ENCODE peak calls at places on chromosome 10, in ten cellular contexts. One of them, this sample, is unnamed.

GRCh38 chr10:31620236-31621151 is 301.5 kb downstream of the ZEB1 start:
- DNase-seq in lower leg skin: peak; percentile 75
- DNase-seq in glutamatergic neuron: no peak
- DNase-seq in GM13977: no peak
- DNase-seq in HFF-Myc: peak; percentile 89
- DNase-seq in K562: peak; percentile 14
- DNase-seq in keratinocyte: no peak
- DNase-seq in CD8-positive, alpha-beta T cell: no peak
- DNase-seq in mammary epithelial cell: no peak
- DNase-seq in HL-60: no peak
- DNase-seq in this sample: no peak

GRCh38 chr10:68099736-68100135 is 9.6 kb upstream of the MYPN start:
- DNase-seq in lower leg skin: no peak
- DNase-seq in glutamatergic neuron: no peak
- DNase-seq in GM13977: no peak
- DNase-seq in HFF-Myc: no peak
- DNase-seq in K562: no peak
- DNase-seq in keratinocyte: no peak
- DNase-seq in CD8-positive, alpha-beta T cell: no peak
- DNase-seq in mammary epithelial cell: peak; percentile 42
- DNase-seq in HL-60: no peak
- DNase-seq in this sample: no peak

GRCh38 chr10:29130190-29130673 is 158.6 kb upstream of the LYZL1 start:
- DNase-seq in lower leg skin: no peak
- DNase-seq in glutamatergic neuron: no peak
- DNase-seq in GM13977: peak; percentile 26
- DNase-seq in HFF-Myc: no peak
- DNase-seq in K562: peak; percentile 29
- DNase-seq in keratinocyte: no peak
- DNase-seq in CD8-positive, alpha-beta T cell: no peak
- DNase-seq in mammary epithelial cell: peak; percentile 24
- DNase-seq in HL-60: no peak
- DNase-seq in this sample: no peak

GRCh38 chr10:16828731-16829175 is 11.5 kb upstream of the RSU1 start:
- DNase-seq in lower leg skin: no peak
- DNase-seq in glutamatergic neuron: no peak
- DNase-seq in GM13977: no peak
- DNase-seq in HFF-Myc: peak; percentile 52
- DNase-seq in K562: peak; percentile 12
- DNase-seq in keratinocyte: no peak
- DNase-seq in CD8-positive, alpha-beta T cell: no peak
- DNase-seq in mammary epithelial cell: peak; percentile 43
- DNase-seq in HL-60: no peak
- DNase-seq in this sample: no peak

GRCh38 chr10:86667421-86668181 is 710 bp upstream of the LDB3 start:
- DNase-seq in lower leg skin: no peak
- DNase-seq in glutamatergic neuron: no peak
- DNase-seq in GM13977: no peak
- DNase-seq in HFF-Myc: no peak
- DNase-seq in K562: no peak
- DNase-seq in keratinocyte: no peak
- DNase-seq in CD8-positive, alpha-beta T cell: no peak
- DNase-seq in mammary epithelial cell: no peak
- DNase-seq in HL-60: no peak
- DNase-seq in this sample: no peak

GRCh38 chr10:114179148-114179547 is at the start of gene TDRD1:
- DNase-seq in lower leg skin: no peak
- DNase-seq in glutamatergic neuron: no peak
- DNase-seq in GM13977: no peak
- DNase-seq in HFF-Myc: no peak
- DNase-seq in K562: no peak
- DNase-seq in keratinocyte: no peak
- DNase-seq in CD8-positive, alpha-beta T cell: no peak
- DNase-seq in mammary epithelial cell: no peak
- DNase-seq in HL-60: no peak
- DNase-seq in this sample: no peak

GRCh38 chr10:3036155-3036554 is 31.2 kb upstream of the PFKP start:
- DNase-seq in lower leg skin: no peak
- DNase-seq in glutamatergic neuron: no peak
- DNase-seq in GM13977: peak; percentile 41
- DNase-seq in HFF-Myc: no peak
- DNase-seq in K562: no peak
- DNase-seq in keratinocyte: no peak
- DNase-seq in CD8-positive, alpha-beta T cell: no peak
- DNase-seq in mammary epithelial cell: no peak
- DNase-seq in HL-60: no peak
- DNase-seq in this sample: no peak

GRCh38 chr10:127195571-127196226 is 692 bp downstream of the INSYN2A start:
- DNase-seq in lower leg skin: no peak
- DNase-seq in glutamatergic neuron: peak; percentile 37
- DNase-seq in GM13977: no peak
- DNase-seq in HFF-Myc: no peak
- DNase-seq in K562: no peak
- DNase-seq in keratinocyte: no peak
- DNase-seq in CD8-positive, alpha-beta T cell: no peak
- DNase-seq in mammary epithelial cell: peak; percentile 17
- DNase-seq in HL-60: no peak
- DNase-seq in this sample: no peak

GRCh38 chr10:71419002-71419540 is 22.4 kb downstream of the CDH23 start:
- DNase-seq in lower leg skin: no peak
- DNase-seq in glutamatergic neuron: no peak
- DNase-seq in GM13977: no peak
- DNase-seq in HFF-Myc: no peak
- DNase-seq in K562: no peak
- DNase-seq in keratinocyte: no peak
- DNase-seq in CD8-positive, alpha-beta T cell: no peak
- DNase-seq in mammary epithelial cell: no peak
- DNase-seq in HL-60: no peak
- DNase-seq in this sample: no peak
- TF ChIP-seq CTCF in lower leg skin: no peak
- TF ChIP-seq CTCF in glutamatergic neuron: no peak
- TF ChIP-seq CTCF in GM13977: no peak
- TF ChIP-seq CTCF in HFF-Myc: no peak
- TF ChIP-seq CTCF in K562: no peak
- TF ChIP-seq CTCF in keratinocyte: no peak
- TF ChIP-seq CTCF in CD8-positive, alpha-beta T cell: no peak
- TF ChIP-seq CTCF in mammary epithelial cell: no peak
- TF ChIP-seq CTCF in HL-60: no peak
- TF ChIP-seq CTCF in this sample: no peak

GRCh38 chr10:119598397-119598796 is 1.6 kb upstream of the TIAL1 start:
- DNase-seq in lower leg skin: no peak
- DNase-seq in glutamatergic neuron: no peak
- DNase-seq in GM13977: no peak
- DNase-seq in HFF-Myc: no peak
- DNase-seq in K562: no peak
- DNase-seq in keratinocyte: no peak
- DNase-seq in CD8-positive, alpha-beta T cell: no peak
- DNase-seq in mammary epithelial cell: no peak
- DNase-seq in HL-60: no peak
- DNase-seq in this sample: no peak

GRCh38 chr10:119595715-119596515 is 849 bp downstream of the TIAL1 start:
- DNase-seq in lower leg skin: peak; percentile 30
- DNase-seq in glutamatergic neuron: peak; percentile 31
- DNase-seq in GM13977: peak; percentile 60
- DNase-seq in HFF-Myc: no peak
- DNase-seq in K562: peak; percentile 47
- DNase-seq in keratinocyte: no peak
- DNase-seq in CD8-positive, alpha-beta T cell: peak; percentile 62
- DNase-seq in mammary epithelial cell: peak; percentile 34
- DNase-seq in HL-60: peak; percentile 48
- DNase-seq in this sample: peak; percentile 53

GRCh38 chr10:119597405-119598186 is 832 bp upstream of the TIAL1 start:
- DNase-seq in lower leg skin: no peak
- DNase-seq in glutamatergic neuron: no peak
- DNase-seq in GM13977: peak; percentile 46
- DNase-seq in HFF-Myc: no peak
- DNase-seq in K562: no peak
- DNase-seq in keratinocyte: no peak
- DNase-seq in CD8-positive, alpha-beta T cell: no peak
- DNase-seq in mammary epithelial cell: no peak
- DNase-seq in HL-60: no peak
- DNase-seq in this sample: no peak

GRCh38 chr10:119595134-119595714 is 1.5 kb downstream of the TIAL1 start:
- DNase-seq in lower leg skin: no peak
- DNase-seq in glutamatergic neuron: no peak
- DNase-seq in GM13977: no peak
- DNase-seq in HFF-Myc: no peak
- DNase-seq in K562: peak; percentile 24
- DNase-seq in keratinocyte: no peak
- DNase-seq in CD8-positive, alpha-beta T cell: no peak
- DNase-seq in mammary epithelial cell: peak; percentile 60
- DNase-seq in HL-60: no peak
- DNase-seq in this sample: no peak

DNA sequence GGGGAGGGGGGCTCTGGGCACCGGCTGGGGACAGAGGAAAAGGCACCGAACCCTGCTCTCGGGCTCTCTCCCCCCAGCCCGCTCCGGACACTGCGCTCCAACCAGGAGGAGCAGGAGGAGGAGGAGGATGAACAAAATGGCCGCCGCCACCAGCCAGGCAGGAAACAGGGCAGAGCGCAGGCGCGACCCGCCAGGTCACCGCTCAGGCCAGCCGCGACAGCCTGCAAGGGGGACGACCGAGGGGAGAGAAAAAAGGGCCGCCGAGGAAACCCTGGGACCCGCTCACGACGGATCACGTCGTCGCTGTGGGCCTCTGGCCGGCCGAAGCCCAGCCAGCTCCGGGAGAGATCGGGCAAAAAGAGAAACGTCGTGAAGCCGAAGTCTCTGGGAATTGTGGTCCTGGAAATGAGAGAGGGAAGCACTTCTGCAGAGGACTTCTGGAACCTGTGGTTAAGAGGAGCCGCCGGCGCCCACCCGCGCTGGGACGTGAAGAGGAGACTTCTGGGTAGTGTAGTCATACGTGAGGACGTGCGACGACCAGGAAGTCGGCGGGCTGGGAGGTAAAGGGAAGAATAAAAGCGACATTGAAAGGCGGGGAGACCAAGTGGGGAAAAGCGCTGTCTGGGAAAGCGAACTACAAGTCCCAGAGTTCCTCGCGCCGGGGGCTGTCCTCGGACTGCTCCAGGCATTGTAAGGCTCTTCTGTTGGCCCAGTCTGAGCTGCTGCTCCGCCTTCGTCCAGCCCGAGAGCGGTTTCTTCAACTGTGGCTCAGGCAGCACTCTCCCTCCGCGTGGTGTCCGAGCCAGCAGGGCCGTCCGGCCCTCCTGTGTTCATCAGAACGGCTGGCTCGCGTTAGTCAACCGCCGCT is at the start of gene TIAL1:
- DNase-seq in lower leg skin: peak; percentile 99
- DNase-seq in glutamatergic neuron: peak; percentile 95
- DNase-seq in GM13977: peak; percentile 91
- DNase-seq in HFF-Myc: peak; percentile 99
- DNase-seq in K562: peak; percentile 97
- DNase-seq in keratinocyte: peak; percentile 98
- DNase-seq in CD8-positive, alpha-beta T cell: peak; percentile 94
- DNase-seq in mammary epithelial cell: peak; percentile 99
- DNase-seq in HL-60: peak; percentile 99
- DNase-seq in this sample: peak; percentile 84
- TF ChIP-seq CTCF in lower leg skin: no peak
- TF ChIP-seq CTCF in glutamatergic neuron: no peak
- TF ChIP-seq CTCF in GM13977: no peak
- TF ChIP-seq CTCF in HFF-Myc: no peak
- TF ChIP-seq CTCF in K562: no peak
- TF ChIP-seq CTCF in keratinocyte: no peak
- TF ChIP-seq CTCF in CD8-positive, alpha-beta T cell: no peak
- TF ChIP-seq CTCF in mammary epithelial cell: no peak
- TF ChIP-seq CTCF in HL-60: no peak
- TF ChIP-seq CTCF in this sample: no peak

GRCh38 chr10:98038333-98038732 is 7.9 kb upstream of the CRTAC1 start:
- DNase-seq in lower leg skin: no peak
- DNase-seq in glutamatergic neuron: peak; percentile 70
- DNase-seq in GM13977: no peak
- DNase-seq in HFF-Myc: no peak
- DNase-seq in K562: no peak
- DNase-seq in keratinocyte: no peak
- DNase-seq in CD8-positive, alpha-beta T cell: no peak
- DNase-seq in mammary epithelial cell: no peak
- DNase-seq in HL-60: no peak
- DNase-seq in this sample: no peak

GRCh38 chr10:98039690-98040381 is 9.4 kb upstream of the CRTAC1 start:
- DNase-seq in lower leg skin: no peak
- DNase-seq in glutamatergic neuron: no peak
- DNase-seq in GM13977: no peak
- DNase-seq in HFF-Myc: no peak
- DNase-seq in K562: no peak
- DNase-seq in keratinocyte: no peak
- DNase-seq in CD8-positive, alpha-beta T cell: no peak
- DNase-seq in mammary epithelial cell: no peak
- DNase-seq in HL-60: no peak
- DNase-seq in this sample: no peak

GRCh38 chr10:98033515-98033914 is 3.1 kb upstream of the CRTAC1 start:
- DNase-seq in lower leg skin: no peak
- DNase-seq in glutamatergic neuron: no peak
- DNase-seq in GM13977: no peak
- DNase-seq in HFF-Myc: no peak
- DNase-seq in K562: no peak
- DNase-seq in keratinocyte: no peak
- DNase-seq in CD8-positive, alpha-beta T cell: no peak
- DNase-seq in mammary epithelial cell: peak; percentile 29
- DNase-seq in HL-60: no peak
- DNase-seq in this sample: no peak

GRCh38 chr10:98031440-98031839 is 1.0 kb upstream of the CRTAC1 start:
- DNase-seq in lower leg skin: no peak
- DNase-seq in glutamatergic neuron: no peak
- DNase-seq in GM13977: no peak
- DNase-seq in HFF-Myc: no peak
- DNase-seq in K562: no peak
- DNase-seq in keratinocyte: no peak
- DNase-seq in CD8-positive, alpha-beta T cell: no peak
- DNase-seq in mammary epithelial cell: no peak
- DNase-seq in HL-60: no peak
- DNase-seq in this sample: no peak

DNA sequence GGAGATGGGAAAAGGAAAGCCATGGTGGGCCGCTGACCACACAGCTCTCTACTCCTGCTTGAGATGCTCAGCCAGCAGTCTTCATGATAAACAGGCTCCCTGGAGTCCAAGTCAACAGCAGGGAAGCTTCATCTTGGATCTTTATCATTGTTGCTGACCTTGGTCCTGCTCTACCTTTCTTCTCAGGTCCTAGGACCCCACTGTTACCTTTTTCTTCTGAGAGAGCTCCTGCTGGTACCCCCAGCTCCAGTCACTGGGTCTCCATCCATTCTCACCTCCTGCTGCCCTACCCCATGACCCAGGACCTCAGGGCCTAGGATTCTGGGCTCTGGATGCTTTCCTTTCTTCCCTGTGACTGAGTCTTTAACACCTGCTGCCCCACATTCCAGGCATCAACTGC is 5.2 kb upstream of the CRTAC1 start:
- DNase-seq in lower leg skin: no peak
- DNase-seq in glutamatergic neuron: no peak
- DNase-seq in GM13977: no peak
- DNase-seq in HFF-Myc: no peak
- DNase-seq in K562: no peak
- DNase-seq in keratinocyte: no peak
- DNase-seq in CD8-positive, alpha-beta T cell: no peak
- DNase-seq in mammary epithelial cell: no peak
- DNase-seq in HL-60: no peak
- DNase-seq in this sample: no peak
- TF ChIP-seq CTCF in lower leg skin: no peak
- TF ChIP-seq CTCF in glutamatergic neuron: no peak
- TF ChIP-seq CTCF in GM13977: no peak
- TF ChIP-seq CTCF in HFF-Myc: no peak
- TF ChIP-seq CTCF in K562: no peak
- TF ChIP-seq CTCF in keratinocyte: no peak
- TF ChIP-seq CTCF in CD8-positive, alpha-beta T cell: no peak
- TF ChIP-seq CTCF in mammary epithelial cell: no peak
- TF ChIP-seq CTCF in HL-60: no peak
- TF ChIP-seq CTCF in this sample: no peak

DNA sequence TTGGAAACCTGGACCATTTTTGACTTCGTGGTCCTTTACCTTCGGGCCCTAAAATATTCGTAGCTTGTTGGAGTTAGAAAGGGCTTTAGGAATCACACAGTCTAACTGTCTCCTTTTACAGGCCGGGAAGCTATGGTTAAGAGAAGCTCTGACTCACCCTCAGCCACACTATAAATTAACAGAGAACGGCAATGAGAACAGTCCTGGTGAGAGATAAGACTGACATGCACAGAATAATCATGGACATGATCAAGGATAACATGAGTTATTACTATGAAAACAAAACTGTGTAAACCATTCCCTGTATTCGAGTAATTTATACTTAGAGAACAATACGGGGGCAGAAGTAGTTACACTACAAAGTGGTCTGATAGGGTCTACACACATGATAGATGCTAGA is 162.5 kb upstream of the MALRD1 start:
- DNase-seq in lower leg skin: no peak
- DNase-seq in glutamatergic neuron: no peak
- DNase-seq in GM13977: no peak
- DNase-seq in HFF-Myc: no peak
- DNase-seq in K562: no peak
- DNase-seq in keratinocyte: no peak
- DNase-seq in CD8-positive, alpha-beta T cell: no peak
- DNase-seq in mammary epithelial cell: no peak
- DNase-seq in HL-60: no peak
- DNase-seq in this sample: no peak
- TF ChIP-seq CTCF in lower leg skin: no peak
- TF ChIP-seq CTCF in glutamatergic neuron: no peak
- TF ChIP-seq CTCF in GM13977: no peak
- TF ChIP-seq CTCF in HFF-Myc: no peak
- TF ChIP-seq CTCF in K562: no peak
- TF ChIP-seq CTCF in keratinocyte: no peak
- TF ChIP-seq CTCF in CD8-positive, alpha-beta T cell: no peak
- TF ChIP-seq CTCF in mammary epithelial cell: no peak
- TF ChIP-seq CTCF in HL-60: no peak
- TF ChIP-seq CTCF in this sample: no peak